ENCODE peak calls at places on chromosomes 13 and 19, in four cellular contexts. One of them, this sample, is unnamed.

GRCh38 chr13:98285852-98286594 is 109.0 kb upstream of the RNF113B start:
- DNase-seq in fibroblast of mammary gland: no peak
- DNase-seq in BE2C: peak
- DNase-seq in activated CD4-positive, alpha-beta T cell treated with anti-CD3 and anti-CD28 coated beads, Interleukin-2, amount 50 U/mL, for 24 hours: no peak
- DNase-seq in this sample: no peak

GRCh38 chr19:35528218-35529038 is at the start of gene SBSN:
- DNase-seq in activated CD4-positive, alpha-beta T cell treated with anti-CD3 and anti-CD28 coated beads, Interleukin-2, amount 50 U/mL, for 24 hours: no peak
- DNase-seq in BE2C: no peak
- DNase-seq in fibroblast of mammary gland: peak
- DNase-seq in this sample: no peak

GRCh38 chr13:98978280-98978679 is 416 bp upstream of the DOCK9 start:
- DNase-seq in activated CD4-positive, alpha-beta T cell treated with anti-CD3 and anti-CD28 coated beads, Interleukin-2, amount 50 U/mL, for 24 hours: no peak
- DNase-seq in fibroblast of mammary gland: peak
- DNase-seq in BE2C: no peak
- DNase-seq in this sample: no peak

GRCh38 chr13:33842207-33842606 is 24.3 kb downstream of the RFC3 start:
- DNase-seq in activated CD4-positive, alpha-beta T cell treated with anti-CD3 and anti-CD28 coated beads, Interleukin-2, amount 50 U/mL, for 24 hours: no peak
- DNase-seq in BE2C: no peak
- DNase-seq in fibroblast of mammary gland: no peak
- DNase-seq in this sample: no peak

GRCh38 chr19:47421244-47421786 is 2.0 kb upstream of the MEIS3 start:
- DNase-seq in BE2C: no peak
- DNase-seq in activated CD4-positive, alpha-beta T cell treated with anti-CD3 and anti-CD28 coated beads, Interleukin-2, amount 50 U/mL, for 24 hours: no peak
- DNase-seq in fibroblast of mammary gland: no peak
- DNase-seq in this sample: no peak

GRCh38 chr19:29724102-29724641 is 9.1 kb upstream of the C19orf12 start:
- DNase-seq in BE2C: no peak
- DNase-seq in fibroblast of mammary gland: no peak
- DNase-seq in activated CD4-positive, alpha-beta T cell treated with anti-CD3 and anti-CD28 coated beads, Interleukin-2, amount 50 U/mL, for 24 hours: no peak
- DNase-seq in this sample: no peak

GRCh38 chr13:99028890-99029289 is 51.0 kb upstream of the DOCK9 start:
- DNase-seq in fibroblast of mammary gland: no peak
- DNase-seq in activated CD4-positive, alpha-beta T cell treated with anti-CD3 and anti-CD28 coated beads, Interleukin-2, amount 50 U/mL, for 24 hours: no peak
- DNase-seq in BE2C: peak
- DNase-seq in this sample: peak

GRCh38 chr13:110119943-110120905 is 186.7 kb downstream of the COL4A1 start:
- DNase-seq in fibroblast of mammary gland: peak
- DNase-seq in activated CD4-positive, alpha-beta T cell treated with anti-CD3 and anti-CD28 coated beads, Interleukin-2, amount 50 U/mL, for 24 hours: no peak
- DNase-seq in BE2C: no peak
- DNase-seq in this sample: no peak

GRCh38 chr13:51122868-51123267 is 11.8 kb upstream of the C13orf42 start:
- DNase-seq in BE2C: no peak
- DNase-seq in fibroblast of mammary gland: peak
- DNase-seq in activated CD4-positive, alpha-beta T cell treated with anti-CD3 and anti-CD28 coated beads, Interleukin-2, amount 50 U/mL, for 24 hours: no peak
- DNase-seq in this sample: no peak

GRCh38 chr13:113761136-113761535 is 2.1 kb downstream of the TMEM255B start:
- DNase-seq in BE2C: no peak
- DNase-seq in fibroblast of mammary gland: no peak
- DNase-seq in activated CD4-positive, alpha-beta T cell treated with anti-CD3 and anti-CD28 coated beads, Interleukin-2, amount 50 U/mL, for 24 hours: no peak
- DNase-seq in this sample: no peak

GRCh38 chr13:93305886-93306285 is 79.3 kb downstream of the GPC6 start:
- DNase-seq in activated CD4-positive, alpha-beta T cell treated with anti-CD3 and anti-CD28 coated beads, Interleukin-2, amount 50 U/mL, for 24 hours: no peak
- DNase-seq in fibroblast of mammary gland: peak
- DNase-seq in BE2C: no peak
- DNase-seq in this sample: no peak

GRCh38 chr19:41734585-41734984 is 20.7 kb upstream of the CEACAM6 start:
- DNase-seq in activated CD4-positive, alpha-beta T cell treated with anti-CD3 and anti-CD28 coated beads, Interleukin-2, amount 50 U/mL, for 24 hours: no peak
- DNase-seq in BE2C: no peak
- DNase-seq in fibroblast of mammary gland: no peak
- DNase-seq in this sample: peak

GRCh38 chr13:30915691-30916541 is 9.8 kb downstream of the MEDAG start:
- DNase-seq in fibroblast of mammary gland: no peak
- DNase-seq in BE2C: peak
- DNase-seq in activated CD4-positive, alpha-beta T cell treated with anti-CD3 and anti-CD28 coated beads, Interleukin-2, amount 50 U/mL, for 24 hours: no peak
- DNase-seq in this sample: no peak

GRCh38 chr13:27018230-27018875 is 153.3 kb downstream of the USP12 start:
- DNase-seq in BE2C: no peak
- DNase-seq in fibroblast of mammary gland: no peak
- DNase-seq in activated CD4-positive, alpha-beta T cell treated with anti-CD3 and anti-CD28 coated beads, Interleukin-2, amount 50 U/mL, for 24 hours: no peak
- DNase-seq in this sample: no peak

GRCh38 chr13:25733061-25733491 is 318.7 kb downstream of the SHISA2 start:
- DNase-seq in fibroblast of mammary gland: peak
- DNase-seq in BE2C: no peak
- DNase-seq in activated CD4-positive, alpha-beta T cell treated with anti-CD3 and anti-CD28 coated beads, Interleukin-2, amount 50 U/mL, for 24 hours: no peak
- DNase-seq in this sample: no peak

GRCh38 chr13:109389892-109390345 is 396.5 kb downstream of the IRS2 start:
- DNase-seq in BE2C: no peak
- DNase-seq in activated CD4-positive, alpha-beta T cell treated with anti-CD3 and anti-CD28 coated beads, Interleukin-2, amount 50 U/mL, for 24 hours: no peak
- DNase-seq in fibroblast of mammary gland: peak
- DNase-seq in this sample: no peak

GRCh38 chr19:14450168-14450874 is 17.2 kb downstream of the PKN1 start:
- DNase-seq in BE2C: peak
- DNase-seq in fibroblast of mammary gland: peak
- DNase-seq in activated CD4-positive, alpha-beta T cell treated with anti-CD3 and anti-CD28 coated beads, Interleukin-2, amount 50 U/mL, for 24 hours: peak
- DNase-seq in this sample: no peak

GRCh38 chr13:90402102-90402501 is 945.4 kb upstream of the MIR17HG start:
- DNase-seq in fibroblast of mammary gland: no peak
- DNase-seq in BE2C: no peak
- DNase-seq in activated CD4-positive, alpha-beta T cell treated with anti-CD3 and anti-CD28 coated beads, Interleukin-2, amount 50 U/mL, for 24 hours: no peak
- DNase-seq in this sample: no peak